ENCODE peak calls at places on chromosomes 4 and X, in eight cellular contexts. One of them, this sample, is unnamed.

GRCh38 chr4:4395849-4396627 is 9.1 kb downstream of the NSG1 start:
- DNase-seq in kidney epithelial cell: no peak
- DNase-seq in fibroblast of mammary gland: peak
- DNase-seq in spleen: no peak
- DNase-seq in transverse colon: no peak
- DNase-seq in BE2C: peak
- DNase-seq in astrocyte: peak
- DNase-seq in fibroblast of pulmonary artery: peak
- DNase-seq in this sample: no peak

GRCh38 chr4:124079174-124079780 is 633.3 kb downstream of the ANKRD50 start:
- DNase-seq in transverse colon: no peak
- DNase-seq in spleen: no peak
- DNase-seq in kidney epithelial cell: no peak
- DNase-seq in astrocyte: peak
- DNase-seq in fibroblast of mammary gland: peak
- DNase-seq in BE2C: no peak
- DNase-seq in fibroblast of pulmonary artery: peak
- DNase-seq in this sample: no peak

GRCh38 chr4:52877694-52878093 is 15.6 kb downstream of the RASL11B start:
- DNase-seq in spleen: no peak
- DNase-seq in transverse colon: no peak
- DNase-seq in astrocyte: no peak
- DNase-seq in fibroblast of pulmonary artery: no peak
- DNase-seq in fibroblast of mammary gland: no peak
- DNase-seq in BE2C: no peak
- DNase-seq in kidney epithelial cell: no peak
- DNase-seq in this sample: no peak

GRCh38 chr4:120801171-120801758 is 121.3 kb downstream of the PRDM5 start:
- DNase-seq in fibroblast of mammary gland: peak
- DNase-seq in spleen: no peak
- DNase-seq in fibroblast of pulmonary artery: peak
- DNase-seq in transverse colon: no peak
- DNase-seq in kidney epithelial cell: no peak
- DNase-seq in BE2C: peak
- DNase-seq in astrocyte: peak
- DNase-seq in this sample: no peak

GRCh38 chr4:67983333-67983732 is 20.0 kb upstream of the TMPRSS11A start:
- DNase-seq in fibroblast of pulmonary artery: no peak
- DNase-seq in transverse colon: no peak
- DNase-seq in spleen: no peak
- DNase-seq in fibroblast of mammary gland: peak
- DNase-seq in kidney epithelial cell: no peak
- DNase-seq in astrocyte: peak
- DNase-seq in BE2C: no peak
- DNase-seq in this sample: no peak

GRCh38 chr4:35725131-35725530 is 519.2 kb downstream of the ARAP2 start:
- DNase-seq in fibroblast of mammary gland: no peak
- DNase-seq in kidney epithelial cell: no peak
- DNase-seq in spleen: no peak
- DNase-seq in BE2C: no peak
- DNase-seq in fibroblast of pulmonary artery: no peak
- DNase-seq in astrocyte: no peak
- DNase-seq in transverse colon: no peak
- DNase-seq in this sample: no peak

GRCh38 chrX:115147220-115147619 is 42.0 kb upstream of the RBMXL3 start:
- DNase-seq in fibroblast of pulmonary artery: peak
- DNase-seq in astrocyte: peak
- DNase-seq in spleen: no peak
- DNase-seq in transverse colon: no peak
- DNase-seq in kidney epithelial cell: no peak
- DNase-seq in fibroblast of mammary gland: peak
- DNase-seq in BE2C: no peak
- DNase-seq in this sample: no peak

GRCh38 chrX:71622347-71623104 is 4.2 kb upstream of the CXCR3 start:
- DNase-seq in spleen: peak
- DNase-seq in kidney epithelial cell: no peak
- DNase-seq in BE2C: peak
- DNase-seq in astrocyte: peak
- DNase-seq in fibroblast of pulmonary artery: peak
- DNase-seq in transverse colon: peak
- DNase-seq in fibroblast of mammary gland: peak
- DNase-seq in this sample: peak

GRCh38 chrX:17792842-17793241 is 55.5 kb downstream of the SCML1 start:
- DNase-seq in fibroblast of pulmonary artery: no peak
- DNase-seq in transverse colon: no peak
- DNase-seq in BE2C: no peak
- DNase-seq in astrocyte: no peak
- DNase-seq in spleen: no peak
- DNase-seq in fibroblast of mammary gland: no peak
- DNase-seq in kidney epithelial cell: no peak
- DNase-seq in this sample: no peak

GRCh38 chrX:139297638-139298037 is 232.9 kb upstream of the F9 start:
- DNase-seq in astrocyte: no peak
- DNase-seq in fibroblast of pulmonary artery: no peak
- DNase-seq in BE2C: no peak
- DNase-seq in kidney epithelial cell: no peak
- DNase-seq in transverse colon: no peak
- DNase-seq in fibroblast of mammary gland: no peak
- DNase-seq in spleen: no peak
- DNase-seq in this sample: no peak

GRCh38 chr4:15506464-15506863 is 36.8 kb downstream of the CC2D2A start:
- DNase-seq in astrocyte: peak
- DNase-seq in fibroblast of pulmonary artery: peak
- DNase-seq in transverse colon: no peak
- DNase-seq in spleen: no peak
- DNase-seq in BE2C: no peak
- DNase-seq in kidney epithelial cell: peak
- DNase-seq in fibroblast of mammary gland: peak
- DNase-seq in this sample: no peak

GRCh38 chr4:2220016-2220620 is 21.8 kb downstream of the HAUS3 start:
- DNase-seq in transverse colon: peak
- DNase-seq in BE2C: peak
- DNase-seq in fibroblast of pulmonary artery: peak
- DNase-seq in spleen: peak
- DNase-seq in kidney epithelial cell: peak
- DNase-seq in fibroblast of mammary gland: peak
- DNase-seq in astrocyte: peak
- DNase-seq in this sample: peak

GRCh38 chr4:173990126-173990878 is 293.2 kb downstream of the FBXO8 start:
- DNase-seq in spleen: no peak
- DNase-seq in transverse colon: no peak
- DNase-seq in BE2C: peak
- DNase-seq in kidney epithelial cell: no peak
- DNase-seq in astrocyte: peak
- DNase-seq in fibroblast of pulmonary artery: peak
- DNase-seq in fibroblast of mammary gland: peak
- DNase-seq in this sample: no peak

GRCh38 chr4:89469512-89469911 is 161.9 kb upstream of the GPRIN3 start:
- DNase-seq in transverse colon: no peak
- DNase-seq in BE2C: no peak
- DNase-seq in kidney epithelial cell: no peak
- DNase-seq in fibroblast of pulmonary artery: no peak
- DNase-seq in astrocyte: no peak
- DNase-seq in spleen: no peak
- DNase-seq in fibroblast of mammary gland: no peak
- DNase-seq in this sample: no peak

GRCh38 chr4:173287486-173287885 is 46.7 kb downstream of the HMGB2 start:
- DNase-seq in spleen: no peak
- DNase-seq in fibroblast of pulmonary artery: no peak
- DNase-seq in astrocyte: no peak
- DNase-seq in transverse colon: no peak
- DNase-seq in fibroblast of mammary gland: no peak
- DNase-seq in BE2C: no peak
- DNase-seq in kidney epithelial cell: no peak
- DNase-seq in this sample: no peak

GRCh38 chr4:87679449-87680169 is 29.5 kb downstream of the DMP1 start:
- DNase-seq in fibroblast of pulmonary artery: peak
- DNase-seq in fibroblast of mammary gland: peak
- DNase-seq in kidney epithelial cell: peak
- DNase-seq in spleen: no peak
- DNase-seq in BE2C: peak
- DNase-seq in astrocyte: peak
- DNase-seq in transverse colon: peak
- DNase-seq in this sample: no peak

GRCh38 chrX:131513159-131513914 is 30.5 kb upstream of the OR13H1 start:
- DNase-seq in spleen: peak
- DNase-seq in fibroblast of mammary gland: no peak
- DNase-seq in BE2C: no peak
- DNase-seq in fibroblast of pulmonary artery: no peak
- DNase-seq in transverse colon: no peak
- DNase-seq in kidney epithelial cell: no peak
- DNase-seq in astrocyte: no peak
- DNase-seq in this sample: no peak

GRCh38 chrX:43225626-43226328 is 430.3 kb upstream of the MAOA start:
- DNase-seq in transverse colon: no peak
- DNase-seq in spleen: no peak
- DNase-seq in BE2C: no peak
- DNase-seq in kidney epithelial cell: no peak
- DNase-seq in fibroblast of pulmonary artery: no peak
- DNase-seq in astrocyte: no peak
- DNase-seq in fibroblast of mammary gland: no peak
- DNase-seq in this sample: no peak

DNA sequence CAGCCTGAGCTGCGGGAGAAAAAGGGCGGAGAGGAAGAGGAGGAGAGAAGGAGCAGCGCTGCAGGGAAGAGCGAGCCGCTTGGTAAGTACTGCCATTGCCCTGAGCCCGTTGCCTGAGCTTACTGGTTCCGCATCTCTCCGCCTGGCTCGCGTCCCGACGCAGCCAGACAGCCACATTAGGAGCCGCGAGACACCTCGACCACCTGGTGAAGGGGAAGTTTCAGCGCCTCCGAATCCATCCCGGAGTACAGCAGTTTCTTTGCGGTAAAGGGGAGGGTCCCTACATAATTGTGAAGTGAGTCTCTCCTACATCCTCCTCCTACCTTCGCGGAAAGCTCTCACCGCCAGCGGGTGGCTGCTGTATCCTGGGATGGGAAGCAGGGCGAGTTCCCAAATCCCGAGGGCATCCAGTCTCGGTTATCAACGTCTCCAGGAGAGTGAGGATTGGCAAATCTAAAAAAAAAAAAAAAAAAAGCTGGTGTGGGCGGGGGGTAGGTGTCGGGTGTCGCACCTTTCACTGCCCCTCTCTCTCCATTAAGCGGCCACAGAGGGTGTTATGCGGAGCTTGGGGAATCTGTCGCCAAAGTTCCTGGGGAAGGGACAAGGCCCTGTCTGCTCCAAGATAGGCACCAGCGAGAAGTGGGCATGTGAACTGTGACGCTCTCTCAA is 7.9 kb downstream of the TBX22 start:
- DNase-seq in transverse colon: no peak
- DNase-seq in fibroblast of mammary gland: no peak
- DNase-seq in BE2C: peak
- DNase-seq in spleen: no peak
- DNase-seq in kidney epithelial cell: no peak
- DNase-seq in astrocyte: no peak
- DNase-seq in fibroblast of pulmonary artery: no peak
- DNase-seq in this sample: no peak
- H3K4me3 ChIP-seq in transverse colon: no peak
- H3K4me3 ChIP-seq in fibroblast of mammary gland: no peak
- H3K4me3 ChIP-seq in BE2C: peak
- H3K4me3 ChIP-seq in spleen: no peak
- H3K4me3 ChIP-seq in kidney epithelial cell: no peak
- H3K4me3 ChIP-seq in astrocyte: no peak
- H3K4me3 ChIP-seq in fibroblast of pulmonary artery: no peak
- H3K4me3 ChIP-seq in this sample: no peak

DNA sequence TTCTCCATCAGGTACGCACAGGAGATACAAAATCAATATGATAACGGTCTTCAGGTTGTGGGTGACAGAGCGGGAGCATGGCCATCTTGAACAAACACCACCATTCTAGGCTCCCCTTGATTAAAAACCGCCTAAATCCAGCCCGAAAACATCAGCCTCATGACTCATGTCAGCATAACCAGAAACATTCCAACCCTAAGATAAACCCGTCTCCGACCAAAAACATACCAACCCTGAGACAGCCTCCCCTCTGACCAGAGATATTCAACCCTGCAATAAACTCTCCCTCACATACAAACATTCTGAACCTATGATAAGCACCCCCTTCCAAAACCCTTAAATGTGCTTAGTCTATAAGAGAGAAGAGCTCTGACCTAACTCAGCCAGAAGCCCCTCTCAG is 157.9 kb downstream of the DHRSX start:
- DNase-seq in spleen: no peak
- DNase-seq in astrocyte: peak
- DNase-seq in BE2C: no peak
- DNase-seq in fibroblast of pulmonary artery: peak
- DNase-seq in transverse colon: no peak
- DNase-seq in fibroblast of mammary gland: peak
- DNase-seq in kidney epithelial cell: no peak
- DNase-seq in this sample: no peak
- H3K4me3 ChIP-seq in spleen: no peak
- H3K4me3 ChIP-seq in astrocyte: no peak
- H3K4me3 ChIP-seq in BE2C: no peak
- H3K4me3 ChIP-seq in fibroblast of pulmonary artery: no peak
- H3K4me3 ChIP-seq in transverse colon: no peak
- H3K4me3 ChIP-seq in fibroblast of mammary gland: no peak
- H3K4me3 ChIP-seq in kidney epithelial cell: no peak
- H3K4me3 ChIP-seq in this sample: no peak

GRCh38 chr4:65670331-65671031 is at the start of gene EPHA5:
- DNase-seq in transverse colon: no peak
- DNase-seq in spleen: peak
- DNase-seq in astrocyte: peak
- DNase-seq in fibroblast of pulmonary artery: peak
- DNase-seq in fibroblast of mammary gland: peak
- DNase-seq in kidney epithelial cell: peak
- DNase-seq in BE2C: peak
- DNase-seq in this sample: no peak
- H3K4me3 ChIP-seq in transverse colon: no peak
- H3K4me3 ChIP-seq in spleen: peak
- H3K4me3 ChIP-seq in astrocyte: peak
- H3K4me3 ChIP-seq in fibroblast of pulmonary artery: peak
- H3K4me3 ChIP-seq in fibroblast of mammary gland: peak
- H3K4me3 ChIP-seq in kidney epithelial cell: peak
- H3K4me3 ChIP-seq in BE2C: peak
- H3K4me3 ChIP-seq in this sample: peak

GRCh38 chr4:70722199-70722791 is 531 bp downstream of the RUFY3 start:
- DNase-seq in transverse colon: no peak
- DNase-seq in kidney epithelial cell: no peak
- DNase-seq in astrocyte: peak
- DNase-seq in fibroblast of pulmonary artery: peak
- DNase-seq in BE2C: peak
- DNase-seq in fibroblast of mammary gland: peak
- DNase-seq in spleen: no peak
- DNase-seq in this sample: no peak

GRCh38 chr4:70725633-70726032 is 3.9 kb downstream of the RUFY3 start:
- DNase-seq in spleen: no peak
- DNase-seq in fibroblast of mammary gland: no peak
- DNase-seq in astrocyte: no peak
- DNase-seq in BE2C: no peak
- DNase-seq in fibroblast of pulmonary artery: no peak
- DNase-seq in transverse colon: no peak
- DNase-seq in kidney epithelial cell: no peak
- DNase-seq in this sample: no peak

GRCh38 chr4:70728096-70728495 is 6.3 kb downstream of the RUFY3 start:
- DNase-seq in astrocyte: no peak
- DNase-seq in spleen: no peak
- DNase-seq in fibroblast of mammary gland: peak
- DNase-seq in BE2C: no peak
- DNase-seq in kidney epithelial cell: no peak
- DNase-seq in fibroblast of pulmonary artery: no peak
- DNase-seq in transverse colon: no peak
- DNase-seq in this sample: no peak

GRCh38 chr4:70721747-70722146 is at the start of gene RUFY3:
- DNase-seq in astrocyte: peak
- DNase-seq in fibroblast of mammary gland: peak
- DNase-seq in BE2C: peak
- DNase-seq in fibroblast of pulmonary artery: peak
- DNase-seq in spleen: no peak
- DNase-seq in kidney epithelial cell: no peak
- DNase-seq in transverse colon: no peak
- DNase-seq in this sample: no peak

GRCh38 chr4:70724463-70724862 is 2.7 kb downstream of the RUFY3 start:
- DNase-seq in spleen: no peak
- DNase-seq in BE2C: no peak
- DNase-seq in fibroblast of pulmonary artery: no peak
- DNase-seq in kidney epithelial cell: no peak
- DNase-seq in astrocyte: no peak
- DNase-seq in fibroblast of mammary gland: no peak
- DNase-seq in transverse colon: no peak
- DNase-seq in this sample: no peak
- H3K4me3 ChIP-seq in spleen: no peak
- H3K4me3 ChIP-seq in BE2C: peak
- H3K4me3 ChIP-seq in fibroblast of pulmonary artery: no peak
- H3K4me3 ChIP-seq in kidney epithelial cell: no peak
- H3K4me3 ChIP-seq in astrocyte: no peak
- H3K4me3 ChIP-seq in fibroblast of mammary gland: no peak
- H3K4me3 ChIP-seq in transverse colon: no peak
- H3K4me3 ChIP-seq in this sample: no peak